ENCODE peak calls at places on chromosome X, in ten cellular contexts. G is hepatocyte, T is cardiac muscle cell, D is thoracic aorta, V is lung, J is ascending aorta, N is tibial nerve, I is aorta, X is mesenchymal stem cell, A is IMR-90. M is an unnamed sample. For H3K4me1, the result is how much of the 10 kb centered on the place peaks cover.

GRCh38 chrX:133812382-133812781 is 173.0 kb downstream of the GPC3 start:
- DNase-seq in G (no peak), T (peak), D (no peak), V (no peak), J (no peak), N (no peak), I (no peak), X (no peak), A (no peak), M (no peak)

GRCh38 chrX:40503094-40503493 is 77.7 kb upstream of the ATP6AP2 start:
- DNase-seq in G (no peak), T (no peak), D (no peak), V (no peak), J (no peak), N (no peak), I (no peak), X (no peak), A (no peak), M (no peak)

GRCh38 chrX:18674417-18674787 is 2.5 kb upstream of the RS1 start:
- DNase-seq in G (peak), T (no peak), D (no peak), V (no peak), J (no peak), N (no peak), I (no peak), X (peak), A (no peak), M (no peak)

GRCh38 chrX:153861733-153862300 is 24.2 kb downstream of the L1CAM start:
- DNase-seq in G (no peak), T (no peak), D (no peak), V (no peak), J (peak), N (no peak), I (peak), X (no peak), A (no peak), M (no peak)

GRCh38 chrX:141468940-141469339 is 115.6 kb downstream of the SPANXA1 start:
- DNase-seq in G (no peak), T (peak), D (no peak), V (no peak), J (no peak), N (no peak), I (no peak), X (no peak), A (peak), M (no peak)

GRCh38 chrX:97399400-97399799 is 515.7 kb downstream of the RPA4 start:
- DNase-seq in G (no peak), T (peak), D (no peak), V (no peak), J (no peak), N (no peak), I (no peak), X (peak), A (peak), M (no peak)

GRCh38 chrX:39837688-39838087 is 260.1 kb downstream of the BCOR start:
- DNase-seq in G (no peak), T (no peak), D (no peak), V (no peak), J (no peak), N (no peak), I (no peak), X (no peak), A (no peak), M (no peak)

GRCh38 chrX:46198858-46199257 is 346.4 kb downstream of the ZNF674 start:
- DNase-seq in G (no peak), T (no peak), D (no peak), V (no peak), J (no peak), N (no peak), I (no peak), X (peak), A (no peak), M (no peak)

GRCh38 chrX:68835104-68835442 is 6.3 kb downstream of the EFNB1 start:
- DNase-seq in G (no peak), T (no peak), D (no peak), V (no peak), J (peak), N (no peak), I (peak), X (no peak), A (no peak), M (no peak)

GRCh38 chrX:115350696-115351408 is 61.3 kb downstream of the LUZP4 start:
- DNase-seq in G (peak), T (no peak), D (no peak), V (no peak), J (no peak), N (no peak), I (no peak), X (no peak), A (no peak), M (no peak)

GRCh38 chrX:51860679-51861078 is 32.7 kb upstream of the MAGED1 start:
- DNase-seq in G (peak), T (peak), D (no peak), V (no peak), J (no peak), N (peak), I (no peak), X (peak), A (peak), M (peak)

GRCh38 chrX:119425050-119425449 is 25.9 kb downstream of the SLC25A43 start:
- DNase-seq in G (no peak), T (no peak), D (no peak), V (no peak), J (no peak), N (no peak), I (no peak), X (no peak), A (no peak), M (no peak)

GRCh38 chrX:39174761-39175417 is 373.6 kb downstream of the MID1IP1 start:
- DNase-seq in G (peak), T (peak), D (no peak), V (no peak), J (no peak), N (no peak), I (no peak), X (no peak), A (no peak), M (peak)

GRCh38 chrX:19912-20571 is 261.1 kb upstream of the PLCXD1 start:
- DNase-seq in G (peak), T (no peak), D (no peak), V (no peak), J (no peak), N (no peak), I (no peak), X (peak), A (no peak), M (no peak)

GRCh38 chrX:153953342-153953830 is 8.9 kb upstream of the RENBP start:
- DNase-seq in G (peak), T (peak), D (peak), V (peak), J (peak), N (peak), I (peak), X (peak), A (peak), M (peak)

GRCh38 chrX:21479695-21480280 is 105.6 kb downstream of the CNKSR2 start:
- DNase-seq in G (peak), T (peak), D (no peak), V (no peak), J (no peak), N (peak), I (no peak), X (peak), A (peak), M (peak)

GRCh38 chrX:13697440-13697839 is 8.5 kb downstream of the RAB9A start:
- DNase-seq in G (no peak), T (no peak), D (no peak), V (no peak), J (no peak), N (no peak), I (no peak), X (no peak), A (no peak), M (no peak)

GRCh38 chrX:82677281-82677680 is 830.8 kb upstream of the POU3F4 start:
- DNase-seq in G (peak), T (no peak), D (no peak), V (no peak), J (no peak), N (no peak), I (no peak), X (peak), A (no peak), M (no peak)

GRCh38 chrX:154735695-154736393 is 15.0 kb downstream of the GAB3 start:
- DNase-seq in G (peak), T (peak), D (no peak), V (peak), J (peak), N (peak), I (peak), X (peak), A (peak), M (no peak)

GRCh38 chrX:128992107-128992971 is 531.0 kb downstream of the SMARCA1 start:
- DNase-seq in G (no peak), T (no peak), D (no peak), V (no peak), J (no peak), N (no peak), I (no peak), X (no peak), A (no peak), M (no peak)

GRCh38 chrX:41781500-41781899 is 57.5 kb downstream of the GPR82 start:
- DNase-seq in G (peak), T (peak), D (no peak), V (no peak), J (no peak), N (no peak), I (no peak), X (peak), A (peak), M (peak)

DNA sequence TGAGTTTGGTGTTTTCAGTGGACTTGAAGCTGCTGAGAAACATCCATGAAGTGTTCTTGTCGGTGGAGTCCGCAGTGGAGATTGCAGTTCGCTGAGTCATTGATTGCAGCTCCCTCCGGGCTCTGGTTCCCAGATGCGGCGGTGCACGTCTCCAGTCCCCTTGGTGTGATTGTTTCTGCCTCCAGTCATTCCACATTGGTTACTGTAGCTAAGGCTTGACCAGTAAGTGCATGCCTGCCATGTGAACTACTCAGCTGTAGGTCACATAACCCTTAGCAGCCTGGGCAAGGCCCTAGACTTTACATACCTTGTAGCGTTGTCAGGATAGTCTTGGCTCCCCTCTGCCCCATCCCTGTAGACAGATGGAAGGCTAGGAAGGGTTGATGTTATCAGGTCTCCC is 53.8 kb upstream of the CLCN4 start:
- DNase-seq in G (no peak), T (peak), D (no peak), V (no peak), J (no peak), N (no peak), I (no peak), X (peak), A (peak), M (no peak)
- H3K4me1 ChIP-seq in G (under half), T (under half), D (under half), V (under half), J (under half), N (under half), I (under half), X (under half), A (under half), M (under half)

GRCh38 chrX:9443327-9443726 is 21.5 kb upstream of the TBL1X start:
- DNase-seq in G (no peak), T (no peak), D (no peak), V (no peak), J (no peak), N (no peak), I (no peak), X (no peak), A (no peak), M (no peak)
- H3K27ac ChIP-seq in G (no peak), T (no peak), D (no peak), V (no peak), J (no peak), N (no peak), I (no peak), X (no peak), A (no peak), M (no peak)

DNA sequence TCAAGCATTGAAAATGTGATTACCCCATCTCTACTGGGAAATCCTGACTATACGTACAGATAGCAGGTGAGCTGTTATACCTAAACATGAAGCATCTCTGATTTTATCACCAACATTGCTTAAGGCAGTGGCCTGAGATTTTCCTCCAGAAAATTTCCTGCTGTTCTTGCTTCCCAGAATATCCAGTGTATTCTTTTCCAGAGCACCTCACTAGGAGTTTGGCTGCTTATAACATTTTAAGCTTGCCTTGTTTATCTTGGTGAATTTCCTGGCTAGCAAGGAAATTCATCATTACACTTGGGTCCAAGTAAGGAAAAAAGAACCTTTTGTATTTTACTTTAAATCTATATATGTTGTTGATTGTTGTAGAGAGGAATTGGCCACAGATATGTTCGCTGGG is 73.0 kb upstream of the CLCN4 start:
- DNase-seq in G (no peak), T (no peak), D (no peak), V (no peak), J (no peak), N (no peak), I (no peak), X (no peak), A (no peak), M (no peak)
- H3K4me3 ChIP-seq in G (no peak), T (no peak), D (peak), V (no peak), J (peak), N (no peak), I (no peak), X (no peak), A (no peak), M (no peak)

GRCh38 chrX:65720580-65720979 is 53.1 kb downstream of the MSN start:
- DNase-seq in G (no peak), T (no peak), D (no peak), V (no peak), J (no peak), N (no peak), I (no peak), X (no peak), A (no peak), M (no peak)
- H3K4me1 ChIP-seq in G (under half), T (under half), D (under half), V (under half), J (under half), N (under half), I (under half), X (under half), A (under half), M (under half)

DNA sequence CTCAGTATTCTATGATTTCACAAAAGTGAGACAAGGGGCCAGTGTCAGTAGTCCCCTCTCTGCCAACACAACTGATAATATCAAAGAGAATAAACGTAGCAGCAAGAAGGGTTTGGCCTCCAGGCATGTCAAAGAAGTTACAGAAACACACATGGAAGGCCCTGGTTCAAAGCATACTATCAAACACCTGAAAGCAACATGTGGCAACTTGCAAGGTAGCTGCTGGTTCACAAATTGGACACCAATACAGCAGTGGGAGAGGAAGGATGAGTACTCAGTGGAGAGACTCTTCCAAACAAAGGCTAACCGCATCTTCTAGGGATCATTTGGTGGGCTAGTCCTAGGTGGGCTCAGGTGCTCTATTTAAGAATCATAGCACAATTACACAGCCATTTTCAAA is 74.9 kb upstream of the MAOA start:
- DNase-seq in G (no peak), T (no peak), D (no peak), V (no peak), J (no peak), N (no peak), I (no peak), X (no peak), A (no peak), M (no peak)
- H3K27ac ChIP-seq in G (no peak), T (no peak), D (no peak), V (no peak), J (no peak), N (peak), I (no peak), X (no peak), A (no peak), M (no peak)

GRCh38 chrX:140090800-140091275 is 125.5 kb upstream of the CXorf66 start:
- DNase-seq in G (no peak), T (no peak), D (no peak), V (no peak), J (no peak), N (no peak), I (no peak), X (no peak), A (no peak), M (no peak)
- H3K4me3 ChIP-seq in G (no peak), T (peak), D (peak), V (peak), J (peak), N (peak), I (peak), X (peak), A (peak), M (no peak)

GRCh38 chrX:121221321-121221977 is 174.0 kb downstream of the GLUD2 start:
- DNase-seq in G (no peak), T (peak), D (no peak), V (no peak), J (no peak), N (no peak), I (no peak), X (no peak), A (no peak), M (no peak)
- H3K4me1 ChIP-seq in G (under half), T (under half), D (under half), V (under half), J (under half), N (under half), I (under half), X (under half), A (under half), M (under half)

DNA sequence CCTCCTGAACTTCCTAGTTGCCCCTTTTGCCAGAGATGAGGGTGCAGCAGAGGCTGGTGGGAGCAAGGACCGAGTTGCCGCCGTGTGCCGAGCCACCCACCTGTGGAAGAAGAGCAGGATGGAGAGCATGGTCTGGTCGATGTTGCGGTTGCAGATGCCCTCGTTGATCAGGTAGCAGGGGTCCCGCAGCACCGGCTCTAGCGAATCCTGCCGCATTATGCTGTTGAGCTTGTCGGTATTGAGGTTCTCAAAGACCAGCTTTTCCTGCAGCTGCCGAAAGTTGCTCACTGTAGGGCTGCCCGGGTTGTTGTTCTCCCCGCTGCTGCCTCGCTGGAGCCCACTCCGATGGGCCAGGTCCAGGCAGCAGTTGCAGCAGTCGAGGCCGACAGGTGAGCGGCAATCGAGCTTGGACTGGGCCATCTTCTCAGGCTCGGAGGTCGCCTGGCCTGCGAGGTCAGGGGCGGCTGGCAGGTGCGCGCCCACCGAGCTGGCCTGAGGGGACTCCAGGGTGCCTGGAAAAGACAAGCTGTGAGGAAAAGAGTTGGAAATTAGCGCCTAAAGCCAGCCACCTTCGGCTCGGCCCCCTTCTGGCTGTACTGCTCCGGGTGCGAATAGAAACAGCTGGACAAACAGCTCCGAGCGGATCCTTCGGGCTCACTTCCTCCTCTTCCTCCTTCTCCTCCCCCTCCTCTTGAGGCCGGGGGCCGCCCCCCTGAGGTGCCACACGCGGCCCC is 420 bp downstream of the TSC22D3 start:
- DNase-seq in G (peak), T (no peak), D (no peak), V (no peak), J (no peak), N (no peak), I (no peak), X (no peak), A (no peak), M (peak)
- H3K27ac ChIP-seq in G (peak), T (no peak), D (peak), V (peak), J (peak), N (peak), I (no peak), X (no peak), A (no peak), M (peak)

GRCh38 chrX:11786862-11787261 is 28.8 kb downstream of the MSL3 start:
- DNase-seq in G (no peak), T (peak), D (no peak), V (no peak), J (no peak), N (no peak), I (no peak), X (peak), A (peak), M (peak)

GRCh38 chrX:11784543-11784942 is 26.5 kb downstream of the MSL3 start:
- DNase-seq in G (no peak), T (no peak), D (no peak), V (no peak), J (no peak), N (no peak), I (no peak), X (no peak), A (no peak), M (no peak)

GRCh38 chrX:11789809-11790208 is 31.8 kb downstream of the MSL3 start:
- DNase-seq in G (no peak), T (no peak), D (no peak), V (no peak), J (no peak), N (no peak), I (no peak), X (no peak), A (no peak), M (no peak)

GRCh38 chrX:11791090-11791489 is 33.1 kb downstream of the MSL3 start:
- DNase-seq in G (no peak), T (no peak), D (no peak), V (no peak), J (no peak), N (no peak), I (no peak), X (no peak), A (no peak), M (no peak)

DNA sequence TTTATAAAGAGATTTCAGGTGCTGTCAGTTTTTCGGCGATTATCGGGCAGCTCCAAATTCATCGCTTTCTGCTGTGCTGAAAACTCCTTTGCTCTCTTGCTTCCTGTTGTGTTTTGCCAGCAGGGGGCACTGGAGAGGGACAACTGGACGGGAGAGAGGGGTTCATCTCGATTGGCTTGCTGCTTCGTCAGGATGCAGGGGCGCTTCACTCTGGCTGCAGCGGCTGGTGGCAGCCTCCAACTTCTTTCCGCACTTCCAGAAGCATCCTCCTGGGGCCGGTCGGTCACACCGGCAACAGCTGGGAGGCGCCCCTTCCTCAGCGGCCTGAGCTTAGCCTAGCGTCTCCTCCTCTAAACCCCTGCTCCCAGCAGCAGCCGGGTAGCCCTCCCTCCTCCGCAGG is 29.5 kb downstream of the MSL3 start:
- DNase-seq in G (peak), T (peak), D (no peak), V (peak), J (peak), N (peak), I (peak), X (peak), A (peak), M (peak)
- H3K4me3 ChIP-seq in G (no peak), T (no peak), D (peak), V (no peak), J (peak), N (peak), I (no peak), X (peak), A (peak), M (no peak)

DNA sequence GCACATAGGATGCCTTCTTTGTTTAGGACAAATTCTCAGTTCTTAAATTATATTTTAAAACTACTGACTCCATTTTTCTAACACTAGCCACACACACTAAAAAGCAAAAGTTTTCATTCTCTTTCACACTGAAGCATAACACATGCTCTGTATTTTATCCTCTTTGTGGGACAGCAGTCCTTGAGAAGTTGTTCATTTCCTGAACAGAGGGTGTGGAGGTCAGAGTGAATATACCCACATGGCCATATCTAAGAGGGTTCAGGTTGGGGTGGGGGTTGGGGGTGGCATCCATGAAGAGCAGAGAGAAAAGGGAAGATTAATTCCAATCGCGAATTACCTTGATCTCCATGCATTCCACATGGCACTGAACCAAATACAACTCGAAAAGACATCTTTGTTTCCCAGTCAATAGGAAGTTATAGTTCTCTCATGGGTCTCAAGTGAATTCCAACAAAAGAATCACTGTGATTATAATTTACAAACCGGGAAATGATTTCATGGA is 26.8 kb upstream of the AMELX start:
- DNase-seq in G (no peak), T (no peak), D (no peak), V (no peak), J (no peak), N (no peak), I (no peak), X (no peak), A (no peak), M (no peak)
- H3K4me1 ChIP-seq in G (under half), T (under half), D (under half), V (under half), J (under half), N (under half), I (under half), X (under half), A (under half), M (under half)

M was measured in small intestine.